ENCODE peak calls at places on chromosomes 6 and 20, in ten cellular contexts. S is stimulated activated CD4-positive, alpha-beta T cell treated with anti-CD3 and anti-CD28 coated beads, Interleukin-2, amount 100 ng/mL, for 48 hours; V is GM10248; Q is aorta; F is activated CD8-positive, alpha-beta memory T cell treated with anti-CD3 and anti-CD28 coated beads, Interleukin-2, amount 50 U/mL, for 48 hours; K is bronchial epithelial cell; G is uterus; A is RPMI7951; B is H9; L is heart left ventricle. E is an unnamed sample.

GRCh38 chr20:19783966-19784401 is 25.9 kb downstream of the RIN2 start:
- DNase-seq in S (no peak), V (no peak), Q (no peak), F (no peak), K (peak), G (no peak), A (peak), B (no peak), L (peak), E (no peak)

GRCh38 chr20:32460683-32461320 is 102.7 kb downstream of the ASXL1 start:
- DNase-seq in S (no peak), V (no peak), Q (no peak), F (no peak), K (no peak), G (no peak), A (no peak), B (no peak), L (no peak), E (no peak)

GRCh38 chr20:19260412-19261090 is 48.1 kb downstream of the SLC24A3 start:
- DNase-seq in S (no peak), V (peak), Q (no peak), F (no peak), K (peak), G (no peak), A (peak), B (no peak), L (no peak), E (no peak)

GRCh38 chr6:2911171-2911570 is 8.1 kb upstream of the SERPINB9 start:
- DNase-seq in S (no peak), V (no peak), Q (no peak), F (no peak), K (peak), G (no peak), A (no peak), B (no peak), L (no peak), E (no peak)

GRCh38 chr6:112475083-112475482 is 128.0 kb downstream of the RFPL4B start:
- DNase-seq in S (no peak), V (no peak), Q (no peak), F (no peak), K (no peak), G (no peak), A (peak), B (no peak), L (no peak), E (no peak)

GRCh38 chr20:3045816-3046676 is at the start of gene MRPS26:
- DNase-seq in S (peak), V (peak), Q (peak), F (peak), K (peak), G (peak), A (peak), B (peak), L (peak), E (peak)

GRCh38 chr6:73339340-73339739 is 14.7 kb downstream of the DPPA5 start:
- DNase-seq in S (no peak), V (no peak), Q (no peak), F (no peak), K (no peak), G (no peak), A (no peak), B (peak), L (no peak), E (no peak)

GRCh38 chr20:23350855-23351838 is 556 bp downstream of the NXT1 start:
- DNase-seq in S (peak), V (peak), Q (peak), F (peak), K (peak), G (no peak), A (peak), B (peak), L (peak), E (peak)

GRCh38 chr6:10422282-10423034 is 7.6 kb upstream of the TFAP2A start:
- DNase-seq in S (no peak), V (no peak), Q (no peak), F (no peak), K (no peak), G (no peak), A (no peak), B (no peak), L (no peak), E (no peak)

GRCh38 chr6:4210619-4211419 is 75.4 kb upstream of the ECI2 start:
- DNase-seq in S (peak), V (peak), Q (peak), F (peak), K (peak), G (peak), A (peak), B (peak), L (peak), E (no peak)

GRCh38 chr6:107064579-107065065 is 36.6 kb downstream of the MTRES1 start:
- DNase-seq in S (peak), V (no peak), Q (no peak), F (peak), K (no peak), G (no peak), A (peak), B (no peak), L (peak), E (no peak)

GRCh38 chr20:50967621-50968020 is 9.0 kb downstream of the MOCS3 start:
- DNase-seq in S (no peak), V (no peak), Q (no peak), F (peak), K (no peak), G (no peak), A (peak), B (no peak), L (no peak), E (no peak)

GRCh38 chr6:12813321-12813720 is 96.8 kb downstream of the PHACTR1 start:
- DNase-seq in S (no peak), V (no peak), Q (no peak), F (no peak), K (no peak), G (no peak), A (peak), B (no peak), L (no peak), E (no peak)

GRCh38 chr6:75481394-75481793 is 12.2 kb downstream of the FILIP1 start:
- DNase-seq in S (no peak), V (no peak), Q (no peak), F (no peak), K (no peak), G (no peak), A (no peak), B (peak), L (no peak), E (no peak)

GRCh38 chr20:57388953-57389694 is 2.1 kb upstream of the RBM38 start:
- DNase-seq in S (peak), V (peak), Q (peak), F (peak), K (peak), G (peak), A (no peak), B (peak), L (peak), E (peak)

GRCh38 chr20:10565191-10565921 is 108.4 kb downstream of the JAG1 start:
- DNase-seq in S (no peak), V (no peak), Q (peak), F (no peak), K (peak), G (no peak), A (peak), B (no peak), L (peak), E (no peak)

GRCh38 chr20:19802492-19803158 is 44.6 kb downstream of the RIN2 start:
- DNase-seq in S (no peak), V (no peak), Q (no peak), F (no peak), K (peak), G (no peak), A (peak), B (peak), L (no peak), E (no peak)

GRCh38 chr6:16286151-16286522 is 47.8 kb downstream of the GMPR start:
- DNase-seq in S (peak), V (peak), Q (no peak), F (peak), K (no peak), G (peak), A (peak), B (peak), L (no peak), E (peak)

GRCh38 chr6:43765776-43766175 is 4.2 kb upstream of the VEGFA start:
- DNase-seq in S (no peak), V (no peak), Q (no peak), F (no peak), K (no peak), G (peak), A (no peak), B (no peak), L (no peak), E (no peak)

GRCh38 chr20:23092861-23093543 is 6.9 kb upstream of the CD93 start:
- DNase-seq in S (no peak), V (no peak), Q (no peak), F (no peak), K (peak), G (no peak), A (peak), B (no peak), L (no peak), E (no peak)